ENCODE peak calls at places on chromosomes 16 and 17, in nine cellular contexts. U is hepatocyte, M is PC-3, B is heart right ventricle, P is esophagus muscularis mucosa, H is Panc1, V is thoracic aorta, O is DND-41, I is H1. E is an unnamed sample.

GRCh38 chr17:50076591-50077235 is 18.4 kb upstream of the PDK2 start:
- DNase-seq in U (no peak), M (no peak), B (no peak), P (no peak), H (no peak), V (no peak), O (no peak), I (peak; percentile 85), E (no peak)

GRCh38 chr16:81316176-81316496 is 1.4 kb downstream of the GAN start:
- DNase-seq in U (no peak), M (no peak), B (no peak), P (no peak), H (no peak), V (no peak), O (no peak), I (no peak), E (no peak)

GRCh38 chr16:1183235-1183907 is 30.5 kb downstream of the CACNA1H start:
- DNase-seq in U (peak; percentile 73), M (no peak), B (peak; percentile 53), P (no peak), H (no peak), V (no peak), O (no peak), I (no peak), E (no peak)

GRCh38 chr16:65574311-65574966 is 452.6 kb upstream of the CDH11 start:
- DNase-seq in U (no peak), M (no peak), B (no peak), P (no peak), H (no peak), V (no peak), O (no peak), I (no peak), E (no peak)

GRCh38 chr17:35432176-35433074 is at the start of gene SLFN12:
- DNase-seq in U (peak; percentile 73), M (no peak), B (peak; percentile 79), P (no peak), H (peak; percentile 71), V (no peak), O (peak; percentile 61), I (peak; percentile 71), E (peak; percentile 50)

GRCh38 chr17:79002796-79003593 is 6.6 kb downstream of the CANT1 start:
- DNase-seq in U (no peak), M (no peak), B (no peak), P (no peak), H (no peak), V (no peak), O (no peak), I (no peak), E (no peak)

GRCh38 chr16:81632392-81633146 is 146.5 kb upstream of the PLCG2 start:
- DNase-seq in U (peak; percentile 62), M (peak; percentile 85), B (no peak), P (no peak), H (no peak), V (no peak), O (peak; percentile 76), I (no peak), E (peak; percentile 81)

GRCh38 chr17:46876926-46877325 is 25.5 kb downstream of the WNT9B start:
- DNase-seq in U (no peak), M (no peak), B (no peak), P (no peak), H (no peak), V (no peak), O (no peak), I (no peak), E (no peak)

GRCh38 chr17:51346218-51346982 is 86.1 kb downstream of the UTP18 start:
- DNase-seq in U (peak; percentile 34), M (no peak), B (no peak), P (no peak), H (no peak), V (no peak), O (no peak), I (no peak), E (no peak)

GRCh38 chr17:71528210-71528609 is 592.6 kb upstream of the SOX9 start:
- DNase-seq in U (no peak), M (no peak), B (no peak), P (no peak), H (no peak), V (no peak), O (no peak), I (no peak), E (no peak)

GRCh38 chr17:74059471-74059870 is 144.0 kb upstream of the RPL38 start:
- DNase-seq in U (no peak), M (no peak), B (no peak), P (no peak), H (no peak), V (no peak), O (no peak), I (no peak), E (no peak)

GRCh38 chr16:58121132-58121531 is 8.0 kb downstream of the CFAP20 start:
- DNase-seq in U (no peak), M (no peak), B (no peak), P (no peak), H (no peak), V (no peak), O (no peak), I (no peak), E (no peak)

GRCh38 chr16:1647904-1648303 is 30.2 kb upstream of the JPT2 start:
- DNase-seq in U (no peak), M (no peak), B (no peak), P (no peak), H (no peak), V (no peak), O (no peak), I (no peak), E (no peak)

GRCh38 chr16:424033-424622 is 1.3 kb upstream of the RAB11FIP3 start:
- DNase-seq in U (peak; percentile 71), M (peak; percentile 76), B (peak; percentile 85), P (peak; percentile 94), H (peak; percentile 79), V (peak; percentile 83), O (no peak), I (no peak), E (no peak)

GRCh38 chr17:68457168-68457538 is at the start of gene WIPI1:
- DNase-seq in U (no peak), M (no peak), B (peak; percentile 57), P (peak; percentile 93), H (no peak), V (no peak), O (no peak), I (peak; percentile 81), E (no peak)

GRCh38 chr17:75843577-75844529 is at the start of gene UNC13D:
- DNase-seq in U (no peak), M (peak; percentile 70), B (no peak), P (no peak), H (no peak), V (no peak), O (peak; percentile 82), I (no peak), E (peak; percentile 75)

GRCh38 chr16:1105888-1106620 is 10.0 kb upstream of the C1QTNF8 start:
- DNase-seq in U (peak; percentile 91), M (peak; percentile 64), B (peak; percentile 42), P (no peak), H (no peak), V (no peak), O (peak; percentile 40), I (peak; percentile 91), E (peak; percentile 22)

GRCh38 chr17:34820922-34821321 is 140.3 kb downstream of the CCT6B start:
- DNase-seq in U (peak; percentile 15), M (peak; percentile 4), B (no peak), P (no peak), H (no peak), V (no peak), O (no peak), I (no peak), E (no peak)

GRCh38 chr17:27247958-27248342 is 46.0 kb upstream of the WSB1 start:
- DNase-seq in U (no peak), M (no peak), B (no peak), P (no peak), H (no peak), V (no peak), O (no peak), I (no peak), E (no peak)

GRCh38 chr17:36749493-36749892 is 148.1 kb downstream of the MRM1 start:
- DNase-seq in U (no peak), M (no peak), B (no peak), P (no peak), H (no peak), V (no peak), O (no peak), I (no peak), E (no peak)

GRCh38 chr16:57380671-57381462 is 8.6 kb downstream of the CX3CL1 start:
- DNase-seq in U (no peak), M (peak; percentile 52), B (no peak), P (no peak), H (no peak), V (no peak), O (peak; percentile 15), I (no peak), E (no peak)

GRCh38 chr16:2970563-2970962 is 1.4 kb downstream of the PAQR4 start:
- DNase-seq in U (no peak), M (no peak), B (no peak), P (no peak), H (no peak), V (no peak), O (no peak), I (no peak), E (no peak)
- H3K4me1 ChIP-seq in U (peaks cover 3% of the 10 kb centered on the region), M (peaks cover 16% of the 10 kb centered on the region), B (peaks cover 19% of the 10 kb centered on the region), P (peaks cover 44% of the 10 kb centered on the region), H (peaks cover 48% of the 10 kb centered on the region), V (peaks cover 13% of the 10 kb centered on the region), O (peaks cover 47% of the 10 kb centered on the region), I (peaks cover 27% of the 10 kb centered on the region), E (peaks cover 34% of the 10 kb centered on the region)

DNA sequence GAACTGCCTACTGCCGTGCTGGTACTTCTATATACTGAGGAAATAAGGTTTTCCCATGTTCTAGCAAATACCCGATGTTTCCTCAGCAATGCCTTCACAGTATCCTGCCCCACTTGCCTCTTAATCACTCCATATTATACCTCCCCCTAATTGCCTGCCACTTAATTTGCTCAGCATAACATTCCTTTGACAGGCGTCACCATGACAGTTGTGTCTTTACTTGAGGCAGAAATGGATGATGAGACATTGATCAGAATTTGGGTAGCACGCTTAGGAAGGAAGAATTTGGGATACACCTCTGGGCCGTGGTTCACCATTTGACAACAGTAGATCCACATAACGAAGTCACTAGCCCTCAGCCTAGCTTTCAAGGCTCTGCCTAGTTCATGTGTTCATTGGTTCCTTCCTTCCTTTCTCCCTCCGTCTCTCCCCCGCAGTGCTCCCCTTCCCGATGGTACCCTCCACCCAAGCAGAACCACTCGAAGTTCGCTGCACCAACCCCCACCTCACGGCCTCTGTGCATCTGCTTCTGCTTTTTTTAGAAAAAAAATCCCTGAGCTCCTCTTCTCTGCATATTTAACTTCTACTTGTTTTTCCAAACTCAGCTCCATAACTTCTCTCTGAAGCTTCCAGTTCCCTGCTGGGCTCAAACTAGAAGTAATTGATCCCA is 19.4 kb downstream of the IQCK start:
- DNase-seq in U (no peak), M (no peak), B (no peak), P (no peak), H (no peak), V (no peak), O (no peak), I (no peak), E (no peak)
- TF ChIP-seq CTCF in U (no peak), M (no peak), B (no peak), P (no peak), H (no peak), V (no peak), O (no peak), I (no peak), E (no peak)

GRCh38 chr17:58323420-58324408 is 4.9 kb downstream of the TSPOAP1 start:
- DNase-seq in U (no peak), M (no peak), B (no peak), P (no peak), H (no peak), V (no peak), O (no peak), I (no peak), E (no peak)
- H3K4me1 ChIP-seq in U (peaks cover 10% of the 10 kb centered on the region), M (peaks cover 8% of the 10 kb centered on the region), B (peaks cover 3% of the 10 kb centered on the region), P (peaks cover 48% of the 10 kb centered on the region), H (no peaks in the 10 kb centered on the region), V (peaks cover 6% of the 10 kb centered on the region), O (peaks cover 20% of the 10 kb centered on the region), I (peaks cover 23% of the 10 kb centered on the region), E (peaks cover 41% of the 10 kb centered on the region)

GRCh38 chr17:58305626-58306025 is 23.0 kb downstream of the TSPOAP1 start:
- DNase-seq in U (no peak), M (no peak), B (no peak), P (peak; percentile 72), H (no peak), V (no peak), O (peak; percentile 2), I (peak; percentile 44), E (peak; percentile 40)
- TF ChIP-seq CTCF in U (no peak), M (no peak), B (no peak), P (no peak), H (no peak), V (no peak), O (no peak), I (no peak), E (no peak)